ENCODE peak calls at places on chromosomes 12 and 14, in seven cellular contexts. One of them, this sample, is unnamed.

GRCh38 chr12:68098939-68099338 is 60.6 kb downstream of the IFNG start:
- DNase-seq in aorta: no peak
- DNase-seq in NCI-H510A treated with DMSO at 0.1 percent for 48 hours: no peak
- DNase-seq in ascending aorta: no peak
- DNase-seq in effector memory CD4-positive, alpha-beta T cell: no peak
- DNase-seq in ACHN: no peak
- DNase-seq in NCI-H2029: no peak
- DNase-seq in this sample: no peak

GRCh38 chr14:93318927-93319326 is 13.9 kb downstream of the BTBD7 start:
- DNase-seq in aorta: no peak
- DNase-seq in NCI-H510A treated with DMSO at 0.1 percent for 48 hours: peak; percentile 8
- DNase-seq in ascending aorta: no peak
- DNase-seq in effector memory CD4-positive, alpha-beta T cell: no peak
- DNase-seq in ACHN: peak; percentile 68
- DNase-seq in NCI-H2029: no peak
- DNase-seq in this sample: no peak

GRCh38 chr14:25034803-25035681 is 14.9 kb downstream of the STXBP6 start:
- DNase-seq in aorta: no peak
- DNase-seq in NCI-H510A treated with DMSO at 0.1 percent for 48 hours: no peak
- DNase-seq in ascending aorta: no peak
- DNase-seq in effector memory CD4-positive, alpha-beta T cell: no peak
- DNase-seq in ACHN: no peak
- DNase-seq in NCI-H2029: no peak
- DNase-seq in this sample: no peak

GRCh38 chr14:90545966-90546751 is 149.3 kb downstream of the CALM1 start:
- DNase-seq in aorta: peak; percentile 84
- DNase-seq in NCI-H510A treated with DMSO at 0.1 percent for 48 hours: peak; percentile 13
- DNase-seq in ascending aorta: peak; percentile 88
- DNase-seq in effector memory CD4-positive, alpha-beta T cell: no peak
- DNase-seq in ACHN: no peak
- DNase-seq in NCI-H2029: no peak
- DNase-seq in this sample: no peak

GRCh38 chr12:11765817-11766794 is 116.6 kb downstream of the ETV6 start:
- DNase-seq in aorta: peak; percentile 54
- DNase-seq in NCI-H510A treated with DMSO at 0.1 percent for 48 hours: no peak
- DNase-seq in ascending aorta: peak; percentile 81
- DNase-seq in effector memory CD4-positive, alpha-beta T cell: no peak
- DNase-seq in ACHN: no peak
- DNase-seq in NCI-H2029: no peak
- DNase-seq in this sample: no peak

GRCh38 chr12:110917467-110917866 is 2.9 kb downstream of the MYL2 start:
- DNase-seq in aorta: no peak
- DNase-seq in NCI-H510A treated with DMSO at 0.1 percent for 48 hours: no peak
- DNase-seq in ascending aorta: no peak
- DNase-seq in effector memory CD4-positive, alpha-beta T cell: no peak
- DNase-seq in ACHN: peak; percentile 90
- DNase-seq in NCI-H2029: no peak
- DNase-seq in this sample: no peak

GRCh38 chr12:89883630-89884364 is 175.2 kb upstream of the ATP2B1 start:
- DNase-seq in aorta: no peak
- DNase-seq in NCI-H510A treated with DMSO at 0.1 percent for 48 hours: no peak
- DNase-seq in ascending aorta: no peak
- DNase-seq in effector memory CD4-positive, alpha-beta T cell: no peak
- DNase-seq in ACHN: no peak
- DNase-seq in NCI-H2029: peak; percentile 4
- DNase-seq in this sample: no peak

GRCh38 chr12:93960521-93960920 is 187.9 kb upstream of the PLXNC1 start:
- DNase-seq in aorta: no peak
- DNase-seq in NCI-H510A treated with DMSO at 0.1 percent for 48 hours: no peak
- DNase-seq in ascending aorta: no peak
- DNase-seq in effector memory CD4-positive, alpha-beta T cell: no peak
- DNase-seq in ACHN: no peak
- DNase-seq in NCI-H2029: no peak
- DNase-seq in this sample: no peak

GRCh38 chr12:71312767-71313375 is 126.7 kb upstream of the LGR5 start:
- DNase-seq in aorta: no peak
- DNase-seq in NCI-H510A treated with DMSO at 0.1 percent for 48 hours: no peak
- DNase-seq in ascending aorta: no peak
- DNase-seq in effector memory CD4-positive, alpha-beta T cell: no peak
- DNase-seq in ACHN: peak; percentile 73
- DNase-seq in NCI-H2029: no peak
- DNase-seq in this sample: no peak

GRCh38 chr12:95548056-95548538 is 3.2 kb downstream of the USP44 start:
- DNase-seq in aorta: peak; percentile 53
- DNase-seq in NCI-H510A treated with DMSO at 0.1 percent for 48 hours: no peak
- DNase-seq in ascending aorta: peak; percentile 68
- DNase-seq in effector memory CD4-positive, alpha-beta T cell: no peak
- DNase-seq in ACHN: peak; percentile 51
- DNase-seq in NCI-H2029: peak; percentile 35
- DNase-seq in this sample: no peak

GRCh38 chr12:15336772-15337553 is 14.7 kb downstream of the PTPRO start:
- DNase-seq in aorta: no peak
- DNase-seq in NCI-H510A treated with DMSO at 0.1 percent for 48 hours: no peak
- DNase-seq in ascending aorta: no peak
- DNase-seq in effector memory CD4-positive, alpha-beta T cell: no peak
- DNase-seq in ACHN: peak; percentile 97
- DNase-seq in NCI-H2029: no peak
- DNase-seq in this sample: no peak

GRCh38 chr12:89933911-89934310 is 225.3 kb upstream of the ATP2B1 start:
- DNase-seq in aorta: no peak
- DNase-seq in NCI-H510A treated with DMSO at 0.1 percent for 48 hours: no peak
- DNase-seq in ascending aorta: no peak
- DNase-seq in effector memory CD4-positive, alpha-beta T cell: no peak
- DNase-seq in ACHN: no peak
- DNase-seq in NCI-H2029: no peak
- DNase-seq in this sample: no peak

GRCh38 chr12:49146406-49146805 is 15.2 kb upstream of the TUBA1B start:
- DNase-seq in aorta: no peak
- DNase-seq in NCI-H510A treated with DMSO at 0.1 percent for 48 hours: no peak
- DNase-seq in ascending aorta: no peak
- DNase-seq in effector memory CD4-positive, alpha-beta T cell: no peak
- DNase-seq in ACHN: no peak
- DNase-seq in NCI-H2029: no peak
- DNase-seq in this sample: no peak

GRCh38 chr12:97681612-97682504 is 219.3 kb downstream of the RMST start:
- DNase-seq in aorta: no peak
- DNase-seq in NCI-H510A treated with DMSO at 0.1 percent for 48 hours: no peak
- DNase-seq in ascending aorta: no peak
- DNase-seq in effector memory CD4-positive, alpha-beta T cell: no peak
- DNase-seq in ACHN: no peak
- DNase-seq in NCI-H2029: no peak
- DNase-seq in this sample: no peak

GRCh38 chr12:14395059-14395778 is 29.7 kb downstream of the ATF7IP start:
- DNase-seq in aorta: no peak
- DNase-seq in NCI-H510A treated with DMSO at 0.1 percent for 48 hours: no peak
- DNase-seq in ascending aorta: no peak
- DNase-seq in effector memory CD4-positive, alpha-beta T cell: no peak
- DNase-seq in ACHN: no peak
- DNase-seq in NCI-H2029: no peak
- DNase-seq in this sample: no peak

This sample was measured in NK-92 treated with Interleukin-12 subunit alpha and Interleukin-12 subunit beta, amount 100 ng/mL, for 24 hours.